ENCODE peak calls at places on chromosomes 12 and 14, in eight cellular contexts. Z is fibroblast of lung, V is left lung, U is cardiac muscle cell, D is adrenal gland, J is heart left ventricle, Y is astrocyte of the cerebellum, S is neuronal stem cell. F is an unnamed sample.

GRCh38 chr14:101875041-101875725 is 89.2 kb upstream of the DYNC1H1 start:
- DNase-seq in J (no peak), V (no peak), Y (no peak), S (no peak), Z (no peak), D (no peak), U (no peak), F (no peak)

GRCh38 chr12:13564266-13564810 is 367.8 kb downstream of the EMP1 start:
- DNase-seq in U (no peak), D (no peak), J (no peak), V (no peak), Z (no peak), S (no peak), Y (no peak), F (no peak)

GRCh38 chr12:119157528-119157927 is 21.2 kb upstream of the HSPB8 start:
- DNase-seq in V (no peak), J (peak), Z (no peak), S (no peak), Y (no peak), D (no peak), U (no peak), F (no peak)

GRCh38 chr14:68391292-68392014 is 401.4 kb downstream of the ZFP36L1 start:
- DNase-seq in Y (peak), Z (peak), V (no peak), D (no peak), J (peak), S (no peak), U (peak), F (no peak)

GRCh38 chr12:114400925-114401324 is 5.0 kb downstream of the TBX5 start:
- DNase-seq in V (no peak), S (peak), D (no peak), Y (no peak), Z (peak), U (peak), J (peak), F (no peak)

GRCh38 chr12:131773582-131774221 is 54.5 kb upstream of the MMP17 start:
- DNase-seq in S (no peak), Y (no peak), D (no peak), Z (no peak), V (no peak), J (no peak), U (no peak), F (no peak)

GRCh38 chr12:56220611-56221232 is 1.0 kb downstream of the RNF41 start:
- DNase-seq in J (no peak), D (peak), Y (no peak), S (peak), Z (peak), U (peak), V (no peak), F (peak)

GRCh38 chr14:102898776-102899515 is 23.5 kb upstream of the AMN start:
- DNase-seq in J (no peak), V (no peak), Z (no peak), S (no peak), D (no peak), U (no peak), Y (no peak), F (no peak)

GRCh38 chr12:103791350-103791920 is 49.6 kb downstream of the NT5DC3 start:
- DNase-seq in V (no peak), Z (no peak), S (no peak), Y (no peak), U (no peak), D (no peak), J (no peak), F (no peak)

GRCh38 chr14:101628471-101628966 is 67.2 kb downstream of the DIO3 start:
- DNase-seq in V (peak), Y (peak), J (peak), D (peak), U (peak), S (peak), Z (peak), F (no peak)

GRCh38 chr12:51751657-51752056 is 96.9 kb downstream of the FIGNL2 start:
- DNase-seq in U (no peak), Y (no peak), Z (peak), J (peak), D (peak), V (no peak), S (no peak), F (no peak)

GRCh38 chr12:108799528-108800243 is 57.7 kb downstream of the SSH1 start:
- DNase-seq in Y (no peak), S (no peak), Z (no peak), U (no peak), D (no peak), J (no peak), V (no peak), F (no peak)

GRCh38 chr14:65414961-65415589 is 2.5 kb downstream of the FUT8 start:
- DNase-seq in U (peak), D (peak), S (no peak), V (no peak), Z (peak), J (no peak), Y (peak), F (no peak)

GRCh38 chr12:29334911-29335310 is 46.1 kb downstream of the ERGIC2 start:
- DNase-seq in Y (no peak), Z (peak), V (no peak), S (no peak), D (no peak), J (no peak), U (no peak), F (no peak)

GRCh38 chr12:96981053-96981452 is 74.0 kb downstream of the NEDD1 start:
- DNase-seq in D (no peak), Y (peak), V (no peak), Z (peak), J (no peak), U (peak), S (no peak), F (peak)

GRCh38 chr12:133120385-133121191 is 9.5 kb downstream of the ZNF891 start:
- DNase-seq in Z (peak), V (no peak), U (no peak), J (no peak), S (no peak), D (no peak), Y (no peak), F (no peak)

GRCh38 chr14:39977198-39977597 is 545.0 kb upstream of the FBXO33 start:
- DNase-seq in Z (no peak), Y (no peak), S (no peak), J (no peak), V (no peak), D (no peak), U (no peak), F (no peak)

GRCh38 chr12:13045816-13046215 is 1.6 kb downstream of the FAM234B start:
- DNase-seq in S (no peak), J (no peak), Z (no peak), U (no peak), Y (no peak), V (no peak), D (no peak), F (no peak)

GRCh38 chr12:116545936-116546335 is 13.2 kb upstream of the MAP1LC3B2 start:
- DNase-seq in U (no peak), Z (no peak), J (no peak), V (no peak), D (no peak), S (no peak), Y (no peak), F (no peak)

GRCh38 chr14:61608245-61609142 is 86.8 kb upstream of the HIF1A start:
- DNase-seq in U (peak), D (no peak), Y (no peak), Z (peak), S (peak), J (no peak), V (no peak), F (no peak)

GRCh38 chr14:35829449-35829848 is 3.3 kb downstream of the BRMS1L start:
- DNase-seq in S (no peak), D (no peak), Z (peak), J (no peak), V (no peak), U (peak), Y (no peak), F (no peak)

GRCh38 chr12:104215638-104216297 is at the start of gene TXNRD1:
- DNase-seq in U (peak), J (peak), S (peak), Z (peak), V (peak), Y (no peak), D (peak), F (no peak)

GRCh38 chr14:36771256-36771655 is 109.6 kb downstream of the PAX9 start:
- DNase-seq in Z (no peak), Y (no peak), J (no peak), D (no peak), U (no peak), S (no peak), V (no peak), F (no peak)

GRCh38 chr14:75310295-75311059 is 31.8 kb downstream of the FOS start:
- DNase-seq in J (peak), U (peak), Z (peak), V (peak), S (peak), D (peak), Y (peak), F (no peak)

GRCh38 chr14:104586832-104587620 is 7.5 kb downstream of the C14orf180 start:
- DNase-seq in J (peak), S (no peak), Z (no peak), D (peak), Y (no peak), V (no peak), U (no peak), F (no peak)

GRCh38 chr12:127550271-127550670 is 716.7 kb upstream of the TMEM132C start:
- DNase-seq in S (no peak), Z (peak), Y (peak), U (no peak), V (no peak), J (no peak), D (no peak), F (peak)

GRCh38 chr14:61765225-61765943 is 3.2 kb downstream of the SNAPC1 start:
- DNase-seq in S (no peak), Y (no peak), Z (no peak), U (no peak), V (no peak), D (peak), J (no peak), F (no peak)

GRCh38 chr14:106308839-106309389 is 782.5 kb downstream of the TMEM121 start:
- DNase-seq in U (no peak), Z (no peak), J (no peak), V (peak), D (peak), S (no peak), Y (no peak), F (no peak)

GRCh38 chr14:21917699-21918436 is 244.2 kb upstream of the OR4E1 start:
- DNase-seq in S (peak), V (no peak), Z (peak), D (peak), J (no peak), Y (peak), U (peak), F (no peak)

GRCh38 chr14:106080922-106081321 is 554.5 kb downstream of the TMEM121 start:
- DNase-seq in Z (no peak), J (no peak), U (no peak), V (no peak), S (no peak), Y (no peak), D (no peak), F (no peak)

GRCh38 chr14:72553656-72554055 is 340.2 kb downstream of the DPF3 start:
- DNase-seq in U (peak), J (no peak), Y (no peak), D (no peak), S (no peak), Z (no peak), V (no peak), F (no peak)

GRCh38 chr14:86971292-86971691 is 1021.7 kb downstream of the GALC start:
- DNase-seq in S (no peak), J (no peak), D (no peak), V (no peak), Y (no peak), U (no peak), Z (no peak), F (no peak)

GRCh38 chr12:4434299-4434698 is 11.3 kb downstream of the FGF6 start:
- DNase-seq in U (no peak), S (no peak), D (no peak), Y (no peak), V (no peak), J (no peak), Z (no peak), F (no peak)

GRCh38 chr12:130396667-130397066 is 59.0 kb downstream of the PIWIL1 start:
- DNase-seq in J (no peak), Z (no peak), S (no peak), U (no peak), V (no peak), Y (no peak), D (no peak), F (no peak)

GRCh38 chr14:23538785-23539184 is 12.8 kb downstream of the ZFHX2 start:
- DNase-seq in J (no peak), Z (peak), U (peak), S (no peak), V (no peak), D (peak), Y (no peak), F (no peak)

GRCh38 chr12:106081606-106082005 is 57.1 kb downstream of the NUAK1 start:
- DNase-seq in Y (no peak), V (no peak), J (no peak), D (no peak), S (no peak), Z (no peak), U (peak), F (no peak)

GRCh38 chr12:106084759-106085158 is 54.0 kb downstream of the NUAK1 start:
- DNase-seq in Z (no peak), J (no peak), V (no peak), S (no peak), Y (no peak), D (no peak), U (no peak), F (no peak)

GRCh38 chr12:106084048-106084671 is 54.6 kb downstream of the NUAK1 start:
- DNase-seq in U (peak), S (peak), J (no peak), V (no peak), Z (peak), Y (peak), D (no peak), F (peak)

GRCh38 chr12:106080786-106081185 is 58.0 kb downstream of the NUAK1 start:
- DNase-seq in D (no peak), Z (no peak), U (no peak), S (no peak), V (no peak), J (no peak), Y (no peak), F (no peak)

DNA sequence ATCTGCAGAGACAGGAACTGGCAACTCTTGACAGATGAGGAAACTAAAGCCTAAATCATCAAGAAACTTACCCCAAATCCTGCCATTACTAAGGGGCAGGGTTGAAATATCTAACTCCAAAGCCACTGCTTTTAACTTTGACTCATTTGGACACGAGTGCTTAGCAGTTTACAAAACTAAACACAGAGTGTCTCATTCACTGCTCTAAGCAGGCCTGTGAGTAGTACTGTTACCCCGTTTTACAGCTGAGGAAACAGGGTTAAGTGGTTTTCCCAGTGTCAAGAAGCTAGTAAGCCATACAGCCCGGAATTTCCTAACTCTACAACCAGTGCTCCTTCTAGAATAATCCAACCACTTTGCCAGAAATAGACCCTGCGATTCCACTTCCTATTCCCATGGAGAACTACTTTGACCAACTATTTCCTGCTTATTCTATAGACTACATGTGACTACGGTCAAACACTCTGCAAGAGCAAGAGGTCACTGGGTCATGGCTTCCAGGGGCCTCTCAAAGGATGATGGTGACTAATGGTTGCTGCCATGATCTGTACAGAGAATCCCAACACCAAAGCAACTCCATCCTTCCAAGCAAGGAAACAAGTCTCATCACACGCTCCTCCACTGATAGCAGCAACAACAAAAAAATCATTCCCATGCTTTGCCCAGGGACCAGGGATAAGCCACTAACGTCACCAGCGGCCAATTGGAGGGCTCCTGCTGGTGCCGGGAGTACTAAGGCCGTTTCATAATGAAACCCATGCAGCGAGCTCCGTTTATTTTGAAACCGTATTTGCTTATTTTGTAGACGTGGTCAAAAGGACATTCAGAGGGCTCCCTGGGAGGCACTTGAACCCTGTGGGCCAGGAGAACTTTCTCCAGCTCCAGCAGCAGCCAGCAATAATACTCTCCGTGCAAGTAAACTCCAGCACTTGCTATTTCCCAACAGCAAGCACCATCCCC is 56.3 kb downstream of the NUAK1 start:
- DNase-seq in Y (no peak), D (no peak), V (no peak), U (no peak), J (no peak), S (no peak), Z (no peak), F (no peak)
- H3K4me3 ChIP-seq in Y (no peak), D (no peak), V (no peak), U (no peak), J (no peak), S (no peak), Z (no peak), F (no peak)

DNA sequence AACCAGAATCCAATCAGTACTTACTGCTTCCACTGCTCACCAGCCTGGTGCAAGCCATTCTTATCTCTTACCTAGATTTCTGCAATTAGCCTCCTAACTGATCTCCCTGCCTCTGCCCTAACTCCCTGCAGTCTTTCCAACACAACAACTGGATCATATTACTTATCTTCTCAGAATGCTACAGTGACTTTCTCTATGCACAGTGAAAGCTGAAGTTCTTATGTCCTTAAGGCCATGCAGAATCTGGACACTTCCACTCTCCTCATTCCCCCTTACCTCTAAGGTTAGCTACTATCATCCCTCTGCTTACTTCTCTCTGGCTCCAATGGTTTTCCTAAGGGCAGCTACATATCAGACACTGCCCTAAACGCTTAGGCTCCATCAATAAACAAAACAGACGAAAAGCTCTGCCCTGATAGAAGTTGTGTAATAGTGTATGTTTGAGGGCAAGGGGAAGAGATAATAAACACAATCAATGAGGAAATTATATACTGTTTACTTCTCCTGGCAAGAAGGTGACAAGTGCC is 4.0 kb downstream of the KTN1 start:
- DNase-seq in V (no peak), S (no peak), Y (no peak), J (no peak), Z (no peak), D (no peak), U (no peak), F (no peak)
- H3K4me3 ChIP-seq in V (no peak), S (no peak), Y (no peak), J (no peak), Z (no peak), D (no peak), U (no peak), F (no peak)

DNA sequence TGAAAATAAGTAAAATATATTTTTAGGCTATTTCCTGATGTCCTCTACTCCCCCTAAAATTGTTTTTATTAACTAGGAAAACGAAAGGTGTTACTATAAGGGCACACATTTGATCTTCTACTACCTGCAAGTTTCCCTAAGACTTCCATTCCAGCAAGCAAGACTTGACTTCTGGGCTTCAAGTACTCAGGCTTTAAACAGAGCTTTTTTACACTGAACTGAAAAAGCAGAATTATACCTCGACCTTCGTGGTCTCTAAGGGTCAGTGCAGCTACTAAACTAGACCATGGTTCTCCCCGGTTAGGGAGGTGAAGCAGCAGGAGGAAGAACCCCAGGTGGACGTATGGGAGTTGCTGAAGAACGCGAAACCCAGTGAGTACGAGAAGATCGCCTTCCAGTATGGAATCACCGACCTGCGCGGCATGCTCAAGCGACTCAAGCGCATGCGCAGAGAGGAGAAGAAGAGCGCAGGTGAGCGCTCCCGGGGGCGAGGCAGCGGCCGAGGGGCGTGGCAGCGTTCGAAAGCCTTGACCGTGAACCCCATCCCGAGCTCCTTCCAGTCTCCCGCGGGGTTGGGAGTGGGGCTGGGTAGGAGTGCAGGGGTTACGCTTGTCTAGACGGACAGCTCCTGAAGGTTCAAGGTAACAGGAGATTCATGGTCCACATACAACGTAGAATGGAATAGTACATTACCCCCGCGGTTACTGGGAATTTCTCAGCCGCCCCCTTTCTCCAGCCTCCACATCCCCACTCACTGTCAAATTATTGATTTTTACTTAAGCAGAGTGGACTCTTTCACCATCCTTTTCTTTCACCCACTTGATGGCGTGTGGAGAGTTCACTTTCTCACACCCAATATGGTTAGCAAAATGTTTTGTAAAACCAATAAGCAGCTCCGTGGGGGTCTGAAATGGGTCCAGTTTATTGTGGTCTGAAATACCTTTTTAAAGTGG is 47.6 kb downstream of the MYBPC1 start:
- DNase-seq in Y (no peak), U (no peak), S (peak), J (no peak), Z (no peak), V (peak), D (peak), F (no peak)
- H3K4me3 ChIP-seq in Y (peak), U (peak), S (no peak), J (peak), Z (peak), V (no peak), D (peak), F (no peak)

DNA sequence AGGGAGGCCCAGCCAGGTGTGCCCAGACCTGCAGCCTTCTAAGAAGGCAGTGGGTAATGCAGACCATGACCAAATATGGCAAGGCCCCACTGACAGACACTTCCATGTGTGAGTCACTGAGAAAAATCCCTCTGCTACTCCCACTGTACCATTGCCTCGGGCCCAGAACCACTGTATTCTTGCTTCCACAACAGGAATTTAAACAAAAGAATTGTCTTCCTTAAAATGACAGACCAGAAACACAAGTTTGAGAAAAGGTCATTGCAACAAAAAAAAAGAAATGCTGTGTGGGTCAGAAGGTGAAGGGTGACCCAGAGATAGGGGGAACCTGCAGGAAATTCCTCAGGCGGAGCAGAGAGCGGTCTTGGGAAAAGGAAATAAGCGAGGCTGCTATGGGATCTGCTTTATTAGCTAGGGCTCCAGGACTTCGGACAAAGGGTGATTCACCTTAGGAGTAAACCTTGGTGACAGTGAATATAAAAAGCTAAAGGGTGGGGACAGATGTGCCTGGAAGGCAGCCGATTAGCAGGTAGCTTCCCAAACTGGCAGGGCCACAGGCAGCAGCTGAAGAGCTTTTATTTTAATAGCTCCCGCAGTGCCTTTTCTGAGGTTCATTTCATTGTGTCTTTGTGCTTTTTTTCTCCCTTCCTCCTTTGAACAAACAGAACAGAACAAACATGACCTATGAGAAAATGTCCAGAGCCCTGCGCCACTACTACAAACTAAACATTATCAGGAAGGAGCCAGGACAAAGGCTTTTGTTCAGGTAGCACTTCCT is 185.3 kb upstream of the BCL2L14 start:
- DNase-seq in Y (no peak), Z (peak), J (no peak), S (no peak), V (no peak), D (no peak), U (peak), F (no peak)
- H3K4me3 ChIP-seq in Y (no peak), Z (no peak), J (no peak), S (no peak), V (no peak), D (no peak), U (no peak), F (no peak)

F was measured in AG04449.